ENCODE peak calls at places on chromosomes 2 and 18, in nine cellular contexts. O, B, I, M, P, T, S, U and Q are unnamed samples.
A peak's percentile ranks its signal among the peaks of the same experiment; 100 is the strongest.

GRCh38 chr2:23533014-23533730 is 148.2 kb downstream of the KLHL29 start:
- DNase-seq in S (no peak), M (no peak), T (no peak), P (no peak), O (no peak), B (no peak), U (no peak), I (no peak), Q (no peak)

GRCh38 chr2:112603731-112604130 is 19.3 kb downstream of the CHCHD5 start:
- DNase-seq in S (no peak), O (no peak), M (no peak), P (no peak), T (no peak), U (no peak), I (no peak), B (no peak), Q (no peak)

GRCh38 chr2:237122214-237122666 is 36.6 kb downstream of the COPS8 start:
- DNase-seq in U (no peak), B (no peak), P (peak; percentile 90), M (peak; percentile 64), T (peak; percentile 83), S (peak; percentile 78), I (peak; percentile 45), O (peak; percentile 49), Q (peak; percentile 48)

GRCh38 chr2:80014637-80015036 is 289.9 kb downstream of the LRRTM1 start:
- DNase-seq in S (no peak), B (no peak), P (no peak), I (no peak), U (no peak), O (no peak), M (no peak), T (no peak), Q (no peak)

GRCh38 chr2:68925298-68925885 is 27.3 kb downstream of the GKN2 start:
- DNase-seq in U (peak; percentile 28), B (peak; percentile 62), I (peak; percentile 65), M (peak; percentile 72), T (peak; percentile 64), S (no peak), O (peak; percentile 53), P (no peak), Q (peak; percentile 63)

GRCh38 chr18:56235773-56236115 is 402.6 kb downstream of the TXNL1 start:
- DNase-seq in T (no peak), U (no peak), M (no peak), S (no peak), O (no peak), B (no peak), I (no peak), P (no peak), Q (no peak)

GRCh38 chr2:20454036-20454981 is 7.4 kb downstream of the RHOB start:
- DNase-seq in P (no peak), B (no peak), I (no peak), T (no peak), S (no peak), M (no peak), O (no peak), U (no peak), Q (no peak)

GRCh38 chr2:69165079-69165478 is 152.1 kb downstream of the ANTXR1 start:
- DNase-seq in O (no peak), M (peak; percentile 40), S (no peak), T (no peak), I (no peak), B (no peak), P (no peak), U (no peak), Q (no peak)

GRCh38 chr18:55779461-55779710 is 191.4 kb upstream of the TCF4 start:
- DNase-seq in I (no peak), S (no peak), O (no peak), U (no peak), B (no peak), P (no peak), M (no peak), T (no peak), Q (no peak)

GRCh38 chr2:134866498-134867099 is 28.2 kb downstream of the ACMSD start:
- DNase-seq in M (no peak), T (peak; percentile 31), U (no peak), B (no peak), I (peak; percentile 84), S (no peak), P (no peak), O (no peak), Q (no peak)

GRCh38 chr2:174076040-174076439 is 110.9 kb upstream of the SP3 start:
- DNase-seq in B (no peak), O (no peak), M (no peak), T (no peak), P (no peak), I (peak; percentile 78), S (no peak), U (no peak), Q (peak; percentile 70)

GRCh38 chr2:105926960-105927678 is 182.4 kb downstream of the NCK2 start:
- DNase-seq in O (peak; percentile 48), T (no peak), M (no peak), U (peak; percentile 17), I (no peak), B (peak; percentile 80), P (peak; percentile 40), S (no peak), Q (no peak)

DNA sequence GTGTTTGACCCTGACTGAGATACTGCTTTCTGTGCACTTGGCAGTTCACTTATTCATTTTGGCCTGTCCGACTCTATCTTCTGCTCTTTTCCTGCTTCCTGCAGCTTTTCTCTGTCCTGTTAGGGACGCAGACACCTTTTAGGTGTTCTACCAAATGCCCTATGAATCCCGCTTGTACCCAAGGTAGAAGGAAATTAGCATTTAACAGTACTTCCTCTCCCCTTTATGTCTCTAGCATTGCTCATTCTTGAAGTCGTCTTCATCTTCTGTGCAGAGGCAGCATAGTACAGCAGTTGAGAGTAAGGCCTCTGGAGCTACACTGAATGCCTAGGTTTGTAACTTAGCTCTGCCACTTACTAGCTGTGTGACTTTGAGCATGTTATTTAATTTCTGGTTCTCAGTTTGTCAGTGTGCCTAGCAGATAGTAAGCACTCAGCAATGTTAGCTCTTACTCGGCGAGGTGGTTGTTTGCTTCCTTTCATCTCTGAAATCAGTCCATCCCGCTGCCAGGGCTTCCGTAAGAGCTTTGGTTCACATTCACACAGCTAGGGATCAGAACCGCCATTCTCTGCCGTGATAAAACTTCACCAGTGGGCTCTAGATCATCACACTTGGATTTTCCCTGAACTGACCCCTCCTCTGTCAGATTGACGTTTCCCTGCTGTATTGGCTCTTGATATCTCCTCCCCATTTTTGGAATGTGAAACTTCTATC is 1.4 kb downstream of the CCT7 start:
- DNase-seq in T (no peak), M (peak; percentile 40), I (no peak), O (no peak), S (no peak), P (no peak), B (no peak), U (no peak), Q (no peak)
- H3K4me3 ChIP-seq in T (peak overlapping the region; percentile 93), M (peak overlapping the region; percentile 96), I (peak overlapping the region; percentile 65), O (no peak overlapping the region), S (peak overlapping the region; percentile 93), P (peak overlapping the region; percentile 53), B (peak overlapping the region; percentile 88), U (peak overlapping the region; percentile 69), Q (peak overlapping the region; percentile 78)

DNA sequence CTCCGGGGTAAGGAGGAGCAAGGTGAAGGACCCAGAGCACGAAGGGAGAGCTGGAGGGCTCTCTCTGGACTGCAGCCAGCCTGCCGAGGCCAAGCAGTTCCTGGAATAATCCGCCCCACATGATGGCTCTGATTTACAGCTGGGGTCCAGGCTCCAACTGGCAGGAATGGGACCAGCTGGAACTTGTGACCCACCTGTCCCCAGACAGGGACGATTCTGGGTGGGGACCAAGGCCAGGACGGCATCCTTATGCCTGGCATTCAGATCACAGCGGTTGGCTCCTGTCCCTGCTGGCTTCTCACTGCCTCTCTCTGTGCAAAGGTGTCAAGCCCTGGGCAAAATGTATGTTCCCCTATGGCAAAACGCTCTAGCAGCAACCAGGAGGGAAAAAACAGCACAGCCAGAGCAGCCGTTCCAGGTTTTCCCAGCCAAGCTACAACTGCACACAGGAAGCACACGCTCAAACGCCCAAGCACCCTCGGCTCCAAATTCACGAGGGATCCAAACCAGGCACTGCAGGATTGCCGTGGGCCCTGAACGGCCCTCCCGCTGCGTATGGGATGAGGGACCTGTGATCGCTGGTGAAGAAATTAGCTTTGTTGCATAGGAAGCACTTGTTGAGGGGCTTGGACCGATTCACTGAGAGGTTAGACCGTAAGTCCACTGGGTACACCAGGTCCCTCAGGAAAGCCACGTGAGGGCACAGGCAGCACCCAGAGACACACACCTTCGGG is 35.8 kb downstream of the FAM178B start:
- DNase-seq in M (no peak), I (no peak), O (no peak), B (peak; percentile 30), U (no peak), T (no peak), S (no peak), P (no peak), Q (no peak)
- H3K4me3 ChIP-seq in M (no peak overlapping the region), I (no peak overlapping the region), O (no peak overlapping the region), B (no peak overlapping the region), U (no peak overlapping the region), T (no peak overlapping the region), S (no peak overlapping the region), P (no peak overlapping the region), Q (no peak overlapping the region)

GRCh38 chr18:52242711-52243110 is 97.3 kb upstream of the DCC start:
- DNase-seq in M (no peak), B (no peak), O (no peak), I (peak; percentile 5), S (no peak), P (no peak), T (no peak), U (no peak), Q (no peak)
- H3K4me3 ChIP-seq in M (no peak overlapping the region), B (no peak overlapping the region), O (no peak overlapping the region), I (no peak overlapping the region), S (no peak overlapping the region), P (no peak overlapping the region), T (no peak overlapping the region), U (no peak overlapping the region), Q (no peak overlapping the region)

DNA sequence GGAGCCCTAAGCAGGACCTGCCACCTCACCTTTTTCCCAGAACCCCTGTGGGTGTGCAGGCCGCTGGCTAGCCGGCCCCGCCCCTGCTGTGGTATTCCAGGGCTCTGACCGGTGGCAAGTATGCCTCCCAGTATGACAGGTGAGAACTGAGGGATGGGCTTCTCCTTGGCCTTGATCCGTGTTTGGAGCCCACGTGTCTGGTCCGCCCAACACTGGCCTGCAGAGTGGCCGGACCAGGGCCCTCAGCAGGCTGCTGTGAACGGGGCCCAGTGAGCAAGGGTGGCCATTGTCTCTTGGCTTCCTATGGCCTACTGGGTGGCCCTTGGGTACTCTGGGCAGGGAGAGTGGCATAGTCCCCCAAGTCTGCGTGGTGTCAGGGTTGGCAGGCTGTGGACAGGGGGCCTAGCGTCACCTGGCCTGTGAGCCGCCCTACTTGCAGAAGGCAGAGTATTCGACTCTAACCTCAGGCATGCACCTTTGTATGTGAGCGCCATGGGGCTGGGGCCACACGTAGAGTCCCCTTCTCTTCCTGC is 1.8 kb downstream of the RNPEPL1 start:
- DNase-seq in U (no peak), O (peak; percentile 5), B (no peak), S (peak; percentile 65), M (no peak), I (no peak), P (no peak), T (no peak), Q (no peak)
- H3K4me3 ChIP-seq in U (peak overlapping the region; percentile 77), O (no peak overlapping the region), B (peak overlapping the region; percentile 85), S (peak overlapping the region; percentile 78), M (no peak overlapping the region), I (no peak overlapping the region), P (no peak overlapping the region), T (peak overlapping the region; percentile 17), Q (no peak overlapping the region)

DNA sequence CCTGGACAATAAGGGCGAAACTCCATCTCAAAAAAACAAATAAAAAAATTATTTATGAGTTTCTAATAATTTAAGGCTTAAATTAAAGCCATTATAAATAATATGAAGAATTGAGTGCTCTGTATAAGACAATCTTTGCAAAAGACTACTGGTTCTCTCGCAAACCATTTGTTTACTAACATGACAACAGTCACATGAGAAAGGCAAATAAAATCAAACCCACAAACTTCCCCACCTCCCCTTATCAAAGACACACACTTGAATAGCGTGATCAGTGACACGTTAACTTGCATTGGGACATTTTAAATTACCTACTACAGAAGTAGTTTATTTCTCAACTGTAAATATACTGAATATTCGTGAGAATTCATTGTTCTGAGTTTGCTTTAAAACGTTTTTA is 21.1 kb downstream of the RAB1A start:
- DNase-seq in T (no peak), M (no peak), S (no peak), I (no peak), B (no peak), P (no peak), U (no peak), O (no peak), Q (no peak)
- H3K4me3 ChIP-seq in T (no peak overlapping the region), M (no peak overlapping the region), S (no peak overlapping the region), I (no peak overlapping the region), B (no peak overlapping the region), P (no peak overlapping the region), U (no peak overlapping the region), O (no peak overlapping the region), Q (no peak overlapping the region)